ENCODE peak calls at places on chromosomes 16 and 17, in six cellular contexts. One of them, this sample, is unnamed.

GRCh38 chr17:78400581-78401240 is 22.3 kb downstream of the PGS1 start:
- DNase-seq in lower lobe of right lung: no peak
- DNase-seq in iPS DF 19.7: no peak
- DNase-seq in AG09309: no peak
- DNase-seq in T-helper 22 cell: no peak
- DNase-seq in HCEC 1CT: no peak
- DNase-seq in this sample: no peak

GRCh38 chr16:20833081-20833480 is 26.8 kb downstream of the REXO5 start:
- DNase-seq in HCEC 1CT: no peak
- DNase-seq in AG09309: no peak
- DNase-seq in iPS DF 19.7: no peak
- DNase-seq in lower lobe of right lung: no peak
- DNase-seq in T-helper 22 cell: no peak
- DNase-seq in this sample: no peak

GRCh38 chr17:80504671-80505413 is 28.4 kb upstream of the NPTX1 start:
- DNase-seq in lower lobe of right lung: no peak
- DNase-seq in HCEC 1CT: no peak
- DNase-seq in T-helper 22 cell: no peak
- DNase-seq in AG09309: no peak
- DNase-seq in iPS DF 19.7: no peak
- DNase-seq in this sample: peak

GRCh38 chr17:82805254-82805653 is 34.6 kb downstream of the ZNF750 start:
- DNase-seq in AG09309: no peak
- DNase-seq in T-helper 22 cell: no peak
- DNase-seq in HCEC 1CT: no peak
- DNase-seq in lower lobe of right lung: no peak
- DNase-seq in iPS DF 19.7: no peak
- DNase-seq in this sample: no peak

GRCh38 chr16:31876955-31877828 is 3.6 kb downstream of the ZNF267 start:
- DNase-seq in iPS DF 19.7: no peak
- DNase-seq in T-helper 22 cell: peak
- DNase-seq in lower lobe of right lung: no peak
- DNase-seq in AG09309: peak
- DNase-seq in HCEC 1CT: peak
- DNase-seq in this sample: peak

GRCh38 chr16:50697881-50698767 is 4.7 kb downstream of the NOD2 start:
- DNase-seq in AG09309: no peak
- DNase-seq in lower lobe of right lung: no peak
- DNase-seq in T-helper 22 cell: peak
- DNase-seq in HCEC 1CT: peak
- DNase-seq in iPS DF 19.7: no peak
- DNase-seq in this sample: no peak

GRCh38 chr17:77444653-77445029 is 303.9 kb downstream of the SEC14L1 start:
- DNase-seq in AG09309: no peak
- DNase-seq in lower lobe of right lung: no peak
- DNase-seq in HCEC 1CT: peak
- DNase-seq in T-helper 22 cell: no peak
- DNase-seq in iPS DF 19.7: no peak
- DNase-seq in this sample: no peak

GRCh38 chr16:4488486-4488967 is 12.3 kb downstream of the HMOX2 start:
- DNase-seq in lower lobe of right lung: no peak
- DNase-seq in T-helper 22 cell: peak
- DNase-seq in HCEC 1CT: no peak
- DNase-seq in iPS DF 19.7: no peak
- DNase-seq in AG09309: no peak
- DNase-seq in this sample: no peak

GRCh38 chr16:52254753-52255152 is 292.2 kb downstream of the TOX3 start:
- DNase-seq in iPS DF 19.7: no peak
- DNase-seq in lower lobe of right lung: no peak
- DNase-seq in AG09309: no peak
- DNase-seq in HCEC 1CT: no peak
- DNase-seq in T-helper 22 cell: no peak
- DNase-seq in this sample: no peak